ENCODE peak calls at places on chromosomes 11 and 22, in eight cellular contexts. Y is heart right ventricle, H is prostate gland, B is lower leg skin, D is nephron progenitor cell, O is fibroblast of mammary gland, F is psoas muscle, C is NB4. Z is an unnamed sample.

GRCh38 chr11:77147668-77148321 is 19.7 kb downstream of the MYO7A start:
- DNase-seq in F (no peak), C (peak; percentile 95), H (no peak), B (no peak), O (no peak), Y (no peak), D (peak; percentile 71), Z (no peak)

GRCh38 chr11:12066799-12067508 is 43.4 kb upstream of the MICAL2 start:
- DNase-seq in Y (no peak), O (no peak), D (peak; percentile 54), F (peak; percentile 58), C (peak; percentile 93), B (peak; percentile 68), H (peak; percentile 71), Z (peak; percentile 72)

GRCh38 chr11:119378851-119379465 is 2.5 kb downstream of the USP2 start:
- DNase-seq in F (peak; percentile 21), D (no peak), C (no peak), Y (no peak), B (no peak), H (no peak), O (no peak), Z (no peak)

GRCh38 chr11:34546511-34547206 is 33.1 kb upstream of the ELF5 start:
- DNase-seq in C (no peak), D (no peak), O (no peak), Y (no peak), B (no peak), H (no peak), F (no peak), Z (no peak)

GRCh38 chr11:111815489-111815888 is 49.3 kb upstream of the PPP2R1B start:
- DNase-seq in D (no peak), O (no peak), F (no peak), C (no peak), H (no peak), Y (no peak), B (no peak), Z (peak; percentile 40)

GRCh38 chr11:104944080-104944479 is 24.3 kb downstream of the CASP4 start:
- DNase-seq in D (no peak), Y (no peak), H (no peak), O (no peak), B (no peak), F (no peak), C (no peak), Z (no peak)

GRCh38 chr11:46392421-46393230 is 1.1 kb upstream of the CHRM4 start:
- DNase-seq in H (peak; percentile 78), O (peak; percentile 72), C (peak; percentile 89), Y (peak; percentile 91), F (peak; percentile 89), B (peak; percentile 59), D (peak; percentile 96), Z (peak; percentile 58)

GRCh38 chr11:2807801-2808241 is 77.8 kb downstream of the CDKN1C start:
- DNase-seq in Y (peak; percentile 17), H (no peak), C (no peak), O (no peak), B (no peak), F (peak; percentile 14), D (peak; percentile 1), Z (no peak)

GRCh38 chr11:391117-392017 is 2.6 kb upstream of the PKP3 start:
- DNase-seq in D (no peak), O (no peak), Y (no peak), B (no peak), C (no peak), H (no peak), F (no peak), Z (no peak)

GRCh38 chr11:126307706-126308105 is 3.8 kb downstream of the DCPS start:
- DNase-seq in D (peak; percentile 50), C (peak; percentile 90), B (no peak), H (no peak), O (peak; percentile 69), F (no peak), Y (no peak), Z (peak; percentile 46)
- TF ChIP-seq CTCF in D (peak; percentile 44), C (peak; percentile 60), B (no peak), H (peak; percentile 26), O (peak; percentile 58), F (no peak), Y (no peak), Z (peak; percentile 81)

GRCh38 chr11:65013130-65013691 is 749 bp upstream of the ARL2 start:
- DNase-seq in Y (peak; percentile 91), F (peak; percentile 94), O (peak; percentile 82), C (peak; percentile 96), B (peak; percentile 89), H (peak; percentile 84), D (peak; percentile 84), Z (peak; percentile 80)
- TF ChIP-seq CTCF in Y (peak; percentile 73), F (peak; percentile 69), O (peak; percentile 72), C (peak; percentile 73), B (no peak), H (no peak), D (peak; percentile 61), Z (peak; percentile 79)

GRCh38 chr11:91796999-91797398 is 427.6 kb upstream of the FAT3 start:
- DNase-seq in D (no peak), C (no peak), B (no peak), O (no peak), F (no peak), H (no peak), Y (no peak), Z (no peak)

GRCh38 chr11:91794146-91794545 is 430.5 kb upstream of the FAT3 start:
- DNase-seq in Y (no peak), O (no peak), D (no peak), C (no peak), F (no peak), H (no peak), B (no peak), Z (no peak)

GRCh38 chr11:91800208-91800914 is 424.3 kb upstream of the FAT3 start:
- DNase-seq in D (no peak), H (no peak), O (no peak), C (no peak), Y (peak; percentile 19), F (no peak), B (no peak), Z (no peak)

GRCh38 chr11:91795139-91795887 is 429.3 kb upstream of the FAT3 start:
- DNase-seq in O (no peak), B (no peak), C (no peak), Y (no peak), F (no peak), H (no peak), D (no peak), Z (no peak)

GRCh38 chr11:91798240-91798639 is 426.4 kb upstream of the FAT3 start:
- DNase-seq in C (no peak), H (no peak), Y (no peak), F (no peak), B (no peak), D (no peak), O (no peak), Z (no peak)
- TF ChIP-seq CTCF in C (no peak), H (no peak), Y (no peak), F (no peak), B (no peak), D (no peak), O (no peak), Z (no peak)

GRCh38 chr22:17271711-17272451 is 52.6 kb upstream of the ADA2 start:
- DNase-seq in B (no peak), D (no peak), C (no peak), Y (no peak), H (no peak), F (no peak), O (no peak), Z (no peak)
- TF ChIP-seq CTCF in B (no peak), D (no peak), C (no peak), Y (no peak), H (no peak), F (no peak), O (no peak), Z (no peak)

GRCh38 chr11:132402056-132402684 is 1031.8 kb downstream of the NTM start:
- DNase-seq in F (no peak), H (no peak), Y (peak; percentile 13), O (no peak), D (peak; percentile 47), B (no peak), C (peak; percentile 31), Z (peak; percentile 47)
- TF ChIP-seq CTCF in F (no peak), H (no peak), Y (peak; percentile 44), O (no peak), D (peak; percentile 48), B (no peak), C (peak; percentile 39), Z (peak; percentile 70)

Z was measured in HFFc6.